ENCODE peak calls at places on chromosomes 5 and 9, in eight cellular contexts. J, I, Y, V, N, R, B and A are unnamed samples.

GRCh38 chr9:17121264-17121663 is 13.6 kb upstream of the CNTLN start:
- DNase-seq in J (no peak), I (no peak), Y (no peak), V (no peak), N (no peak), R (no peak), B (no peak), A (no peak)

GRCh38 chr5:82684153-82684552 is 393.0 kb downstream of the TMEM167A start:
- DNase-seq in J (no peak), I (no peak), Y (no peak), V (no peak), N (no peak), R (no peak), B (no peak), A (no peak)

GRCh38 chr9:33458444-33458843 is 11.1 kb upstream of the AQP3 start:
- DNase-seq in J (no peak), I (no peak), Y (no peak), V (peak), N (no peak), R (no peak), B (no peak), A (peak)

GRCh38 chr5:58188287-58188651 is 271.6 kb downstream of the PLK2 start:
- DNase-seq in J (no peak), I (no peak), Y (peak), V (peak), N (no peak), R (peak), B (no peak), A (no peak)

GRCh38 chr5:139593716-139594319 is 32.7 kb downstream of the UBE2D2 start:
- DNase-seq in J (no peak), I (no peak), Y (no peak), V (peak), N (no peak), R (peak), B (no peak), A (no peak)

GRCh38 chr5:157571357-157571827 is 4.2 kb downstream of the ADAM19 start:
- DNase-seq in J (no peak), I (peak), Y (peak), V (peak), N (no peak), R (peak), B (peak), A (no peak)

GRCh38 chr9:29203216-29203930 is 1630.1 kb upstream of the C9orf72 start:
- DNase-seq in J (no peak), I (no peak), Y (no peak), V (no peak), N (no peak), R (no peak), B (no peak), A (no peak)

GRCh38 chr5:7801898-7802614 is 48.9 kb downstream of the CFAP90 start:
- DNase-seq in J (no peak), I (peak), Y (no peak), V (no peak), N (no peak), R (no peak), B (no peak), A (no peak)

GRCh38 chr5:5229405-5229804 is 89.3 kb downstream of the ADAMTS16 start:
- DNase-seq in J (no peak), I (no peak), Y (no peak), V (peak), N (no peak), R (peak), B (no peak), A (no peak)

GRCh38 chr9:78574354-78575036 is 277.6 kb downstream of the PSAT1 start:
- DNase-seq in J (no peak), I (no peak), Y (no peak), V (no peak), N (no peak), R (peak), B (no peak), A (no peak)

GRCh38 chr5:86570427-86571083 is 47.2 kb upstream of the COX7C start:
- DNase-seq in J (no peak), I (no peak), Y (no peak), V (no peak), N (no peak), R (no peak), B (no peak), A (no peak)

GRCh38 chr9:137110147-137110910 is 4.2 kb downstream of the DPP7 start:
- DNase-seq in J (no peak), I (no peak), Y (no peak), V (no peak), N (no peak), R (no peak), B (no peak), A (no peak)

GRCh38 chr9:127004946-127005769 is 90.6 kb downstream of the RALGPS1 start:
- DNase-seq in J (no peak), I (peak), Y (no peak), V (no peak), N (no peak), R (peak), B (peak), A (peak)

GRCh38 chr5:119049824-119050449 is 20.9 kb upstream of the DMXL1 start:
- DNase-seq in J (no peak), I (no peak), Y (no peak), V (peak), N (no peak), R (peak), B (no peak), A (no peak)

GRCh38 chr5:154868702-154869101 is 10.3 kb downstream of the CNOT8 start:
- DNase-seq in J (no peak), I (no peak), Y (no peak), V (no peak), N (no peak), R (peak), B (no peak), A (no peak)

GRCh38 chr5:77852514-77853352 is 76.6 kb upstream of the TBCA start:
- DNase-seq in J (peak), I (peak), Y (no peak), V (no peak), N (peak), R (peak), B (peak), A (no peak)

GRCh38 chr5:127133071-127133470 is 59.8 kb upstream of the C5orf63 start:
- DNase-seq in J (no peak), I (no peak), Y (no peak), V (no peak), N (no peak), R (no peak), B (no peak), A (no peak)